ENCODE peak calls at places on chromosomes 4 and X, in seven cellular contexts. Y is HCT116, V is pancreas, P is fibroblast of lung, E is A549, T is left lung, W is brain microvascular endothelial cell. F is an unnamed sample.

GRCh38 chr4:86096373-86096772 is 263.5 kb downstream of the MAPK10 start:
- DNase-seq in Y (no peak), E (no peak), P (no peak), T (no peak), W (no peak), V (no peak), F (no peak)

GRCh38 chr4:111775908-111776307 is 369.3 kb upstream of the FAM241A start:
- DNase-seq in P (peak), T (no peak), E (no peak), W (no peak), V (no peak), Y (no peak), F (no peak)

GRCh38 chr4:147157860-147158701 is 212.4 kb upstream of the TTC29 start:
- DNase-seq in W (peak), V (no peak), Y (no peak), T (no peak), E (peak), P (peak), F (no peak)

GRCh38 chr4:7044415-7044930 is 1.3 kb downstream of the TADA2B start:
- DNase-seq in T (no peak), P (no peak), Y (no peak), V (no peak), W (no peak), E (no peak), F (peak)

GRCh38 chrX:86148024-86148511 is at the start of gene DACH2:
- DNase-seq in E (peak), P (peak), V (peak), W (peak), T (peak), Y (no peak), F (no peak)

GRCh38 chrX:132023117-132023895 is at the start of gene STK26:
- DNase-seq in Y (peak), V (peak), W (peak), E (peak), T (peak), P (peak), F (peak)

GRCh38 chrX:1582686-1583437 is 8.5 kb upstream of the AKAP17A start:
- DNase-seq in V (no peak), Y (peak), T (no peak), P (peak), W (peak), E (peak), F (peak)

GRCh38 chr4:119131160-119131559 is 4.5 kb upstream of the MYOZ2 start:
- DNase-seq in T (no peak), W (no peak), P (no peak), E (no peak), V (no peak), Y (no peak), F (no peak)

GRCh38 chr4:52979020-52979419 is 116.9 kb downstream of the RASL11B start:
- DNase-seq in T (no peak), E (no peak), V (no peak), P (no peak), W (no peak), Y (peak), F (no peak)
- TF ChIP-seq CTCF in T (no peak), E (no peak), V (no peak), P (no peak), W (peak), Y (no peak), F (no peak)

GRCh38 chr4:123244233-123244632 is 152.4 kb upstream of the SPRY1 start:
- DNase-seq in Y (no peak), T (peak), W (peak), P (no peak), V (no peak), E (no peak), F (no peak)
- TF ChIP-seq CTCF in Y (no peak), T (no peak), W (peak), P (peak), V (no peak), E (no peak), F (peak)

GRCh38 chrX:20680998-20681397 is 414.3 kb upstream of the RPS6KA3 start:
- DNase-seq in V (no peak), T (no peak), E (no peak), W (no peak), P (no peak), Y (no peak), F (no peak)
- TF ChIP-seq CTCF in V (no peak), T (no peak), E (no peak), W (no peak), P (no peak), Y (no peak), F (no peak)

GRCh38 chr4:2093265-2093664 is 34.1 kb downstream of the NAT8L start:
- DNase-seq in V (no peak), W (no peak), T (no peak), Y (no peak), P (no peak), E (no peak), F (no peak)

GRCh38 chr4:2094545-2094944 is 35.4 kb downstream of the NAT8L start:
- DNase-seq in T (no peak), E (no peak), P (no peak), V (no peak), Y (no peak), W (no peak), F (no peak)

GRCh38 chr4:2090642-2091041 is 31.5 kb downstream of the NAT8L start:
- DNase-seq in V (no peak), T (no peak), W (no peak), P (no peak), E (no peak), Y (no peak), F (no peak)

GRCh38 chr4:2092653-2093000 is 33.5 kb downstream of the NAT8L start:
- DNase-seq in Y (no peak), W (no peak), V (no peak), E (no peak), T (no peak), P (no peak), F (no peak)

DNA sequence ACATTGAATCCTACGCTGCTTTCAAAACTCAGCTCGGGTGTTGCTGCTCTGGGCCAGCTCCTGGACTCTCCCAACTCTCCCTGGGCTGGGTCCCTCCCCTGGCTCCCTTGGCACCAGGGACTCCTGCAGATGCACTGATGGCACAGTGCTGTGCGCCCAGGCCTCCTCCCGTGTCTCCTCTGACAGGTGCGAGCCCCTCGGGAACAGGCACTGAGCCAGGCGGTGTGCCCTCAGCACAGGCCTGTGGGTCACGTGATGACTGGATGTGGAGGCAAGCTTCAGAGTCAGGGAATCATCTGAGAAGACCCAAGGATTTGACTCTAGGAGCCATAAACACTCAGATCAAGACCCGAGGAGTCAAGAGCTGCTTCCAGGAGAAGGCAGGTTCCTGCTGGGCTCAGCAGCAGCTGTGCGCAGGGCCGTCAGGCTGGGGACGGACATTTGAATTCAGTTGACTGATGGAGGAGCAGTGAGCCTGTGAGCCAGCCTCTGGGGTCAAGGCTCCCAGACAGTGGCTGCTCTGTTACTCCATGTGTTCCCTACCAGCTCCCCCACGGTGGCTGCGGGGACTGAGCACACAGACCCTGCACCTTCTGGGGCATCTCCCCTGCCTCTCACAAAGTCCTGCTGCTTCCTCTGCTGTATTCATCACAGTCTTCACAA is 33.0 kb downstream of the NAT8L start:
- DNase-seq in T (peak), Y (no peak), P (no peak), W (no peak), E (no peak), V (no peak), F (no peak)
- TF ChIP-seq CTCF in T (no peak), Y (no peak), P (no peak), W (no peak), E (no peak), V (no peak), F (no peak)

DNA sequence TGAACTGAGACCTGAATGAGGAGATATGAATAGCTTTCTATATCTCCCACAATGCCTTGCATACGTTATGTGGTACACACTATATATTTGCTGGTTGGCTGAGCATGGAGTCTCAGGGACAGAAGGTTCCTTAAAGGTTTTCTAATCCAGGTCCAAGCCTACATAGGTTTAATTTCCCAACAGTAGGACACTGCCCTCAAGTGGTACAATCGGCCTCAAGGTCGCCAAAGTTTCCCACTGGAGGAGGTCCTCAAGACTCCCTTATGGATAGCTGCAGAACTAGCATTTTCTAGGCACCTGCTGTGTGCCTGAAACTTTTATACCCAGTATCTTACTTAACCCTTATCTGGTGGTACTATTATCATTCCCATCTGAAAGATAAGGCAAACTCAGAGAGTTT is 21.0 kb upstream of the EFNB1 start:
- DNase-seq in T (no peak), V (no peak), E (peak), W (no peak), Y (peak), P (no peak), F (no peak)
- TF ChIP-seq CTCF in T (peak), V (no peak), E (peak), W (peak), Y (peak), P (peak), F (peak)

GRCh38 chr4:108155373-108155772 is 13.4 kb downstream of the LEF1 start:
- DNase-seq in P (peak), V (no peak), E (no peak), Y (no peak), W (no peak), T (no peak), F (no peak)
- TF ChIP-seq CTCF in P (no peak), V (no peak), E (no peak), Y (no peak), W (peak), T (no peak), F (no peak)

DNA sequence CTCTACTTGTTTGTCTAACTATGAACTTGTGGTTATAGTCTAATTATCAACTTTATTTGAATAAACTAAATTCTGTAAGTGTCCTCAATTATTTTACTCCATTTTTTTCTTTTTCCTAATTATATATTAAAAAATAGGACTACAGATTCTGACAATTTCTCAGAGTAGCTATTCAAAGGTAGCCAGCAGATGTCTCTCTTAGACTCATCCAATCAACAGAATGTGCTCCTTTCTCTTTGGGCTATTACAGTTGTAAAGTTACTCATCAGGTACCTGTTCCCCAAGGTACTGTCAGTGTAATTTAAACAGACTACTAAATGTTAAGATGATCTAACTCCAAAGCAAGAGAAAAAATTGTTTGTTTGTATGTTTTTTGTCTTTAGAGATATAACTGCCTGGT is 248.6 kb downstream of the PCDH18 start:
- DNase-seq in V (no peak), T (no peak), Y (no peak), E (no peak), W (no peak), P (peak), F (peak)
- TF ChIP-seq CTCF in V (no peak), T (no peak), Y (peak), E (no peak), W (peak), P (peak), F (peak)

DNA sequence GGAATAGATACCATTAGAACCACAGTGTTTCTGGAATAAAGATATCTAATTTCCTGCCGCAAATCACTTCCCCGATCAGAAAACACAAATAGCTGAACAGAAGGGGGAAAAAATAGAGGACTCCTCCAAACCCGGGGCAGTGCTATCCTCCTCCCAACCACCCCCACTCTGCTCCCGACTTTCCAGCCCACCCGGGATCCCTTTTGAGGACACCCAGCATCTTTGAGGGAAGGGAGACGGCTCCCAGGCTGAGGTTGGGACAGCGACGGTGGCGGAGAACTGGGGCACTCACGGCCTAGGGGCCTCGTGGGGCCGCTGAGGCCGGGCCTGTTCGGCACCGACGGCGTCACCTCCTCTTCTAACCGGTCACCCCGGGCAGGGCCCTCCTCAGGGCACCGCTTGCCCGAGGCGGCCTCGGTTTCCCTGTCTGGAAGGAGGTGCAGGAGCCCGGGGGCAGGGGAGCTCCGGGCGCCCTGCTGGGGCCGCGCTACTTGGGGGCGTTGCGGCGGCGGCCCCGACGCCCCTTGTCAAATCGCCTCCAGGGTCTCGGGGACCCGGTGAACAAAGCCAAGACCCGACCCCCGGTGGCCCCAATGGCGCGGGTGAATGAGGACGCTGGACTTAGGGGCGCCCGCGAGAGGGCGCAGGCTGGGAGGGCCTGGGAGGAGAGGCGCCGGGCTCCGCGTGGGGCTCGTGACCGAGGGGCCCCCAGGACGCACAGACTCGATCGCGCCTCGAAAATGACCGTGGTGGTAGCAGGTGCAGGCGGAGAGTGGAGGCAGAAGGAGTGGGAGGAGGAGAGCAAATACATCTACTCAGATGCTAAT is 6.9 kb upstream of the ARX start:
- DNase-seq in Y (no peak), P (no peak), T (no peak), V (no peak), W (no peak), E (no peak), F (no peak)
- TF ChIP-seq CTCF in Y (no peak), P (peak), T (no peak), V (no peak), W (peak), E (peak), F (peak)

F was measured in HFFc6.